ENCODE peak calls at places on chromosomes 12 and 14, in ten cellular contexts. U is upper lobe of right lung, T is left ventricle myocardium inferior, R is fibroblast of pulmonary artery, G is foreskin fibroblast, K is GM23338, C is neural progenitor cell, D is thoracic aorta, V is cardiac fibroblast, B is esophagus squamous epithelium. I is an unnamed sample.

GRCh38 chr12:3304436-3305135 is 186.4 kb upstream of the PRMT8 start:
- DNase-seq in U (no peak), B (no peak), D (no peak), V (peak; percentile 88), K (no peak), R (peak; percentile 51), G (peak; percentile 84), T (no peak), C (no peak), I (peak; percentile 90)

GRCh38 chr12:118549506-118550109 is 173.3 kb downstream of the SUDS3 start:
- DNase-seq in R (no peak), D (no peak), B (no peak), C (no peak), G (no peak), K (no peak), U (no peak), T (no peak), V (no peak), I (no peak)

GRCh38 chr12:6343518-6343917 is 1.6 kb upstream of the TNFRSF1A start:
- DNase-seq in R (no peak), B (no peak), V (no peak), D (no peak), K (no peak), T (no peak), C (no peak), U (no peak), G (no peak), I (no peak)

GRCh38 chr12:25712169-25712568 is 159.1 kb upstream of the LMNTD1 start:
- DNase-seq in G (no peak), T (no peak), D (no peak), K (no peak), C (no peak), U (no peak), R (no peak), B (no peak), V (no peak), I (no peak)

GRCh38 chr12:131683266-131684014 is 27.4 kb upstream of the SFSWAP start:
- DNase-seq in R (no peak), K (no peak), U (no peak), V (no peak), T (no peak), C (no peak), B (no peak), G (no peak), D (no peak), I (no peak)

GRCh38 chr12:112283541-112283940 is 98.7 kb downstream of the HECTD4 start:
- DNase-seq in D (no peak), V (no peak), K (no peak), G (no peak), T (no peak), B (no peak), R (no peak), C (no peak), U (no peak), I (no peak)

GRCh38 chr12:102438047-102438822 is 42.1 kb downstream of the IGF1 start:
- DNase-seq in G (peak; percentile 38), T (no peak), B (no peak), U (no peak), D (no peak), R (peak; percentile 29), V (peak; percentile 6), K (no peak), C (peak; percentile 12), I (peak; percentile 51)

GRCh38 chr14:72879431-72879830 is 14.5 kb downstream of the DPF3 start:
- DNase-seq in R (no peak), B (no peak), D (no peak), C (no peak), U (no peak), K (no peak), V (no peak), G (no peak), T (no peak), I (no peak)

GRCh38 chr12:50780016-50780415 is 16.1 kb downstream of the ATF1 start:
- DNase-seq in K (no peak), R (no peak), T (no peak), C (no peak), V (no peak), B (no peak), U (no peak), D (no peak), G (no peak), I (no peak)

GRCh38 chr12:12560587-12561304 is 1.9 kb downstream of the DUSP16 start:
- DNase-seq in D (no peak), B (no peak), U (no peak), V (peak; percentile 81), C (peak; percentile 25), K (peak; percentile 30), G (no peak), R (peak; percentile 72), T (no peak), I (peak; percentile 53)

GRCh38 chr12:93502802-93503623 is 35.7 kb downstream of the MRPL42 start:
- DNase-seq in D (no peak), G (peak; percentile 21), U (no peak), R (peak; percentile 66), V (peak; percentile 69), C (peak; percentile 56), T (no peak), B (no peak), K (peak; percentile 69), I (peak; percentile 24)

GRCh38 chr12:39287409-39287808 is 155.5 kb downstream of the KIF21A start:
- DNase-seq in D (no peak), R (no peak), C (no peak), K (no peak), T (no peak), V (no peak), B (no peak), U (no peak), G (no peak), I (no peak)

GRCh38 chr14:70789361-70789760 is 20.0 kb downstream of the MAP3K9 start:
- DNase-seq in U (peak; percentile 70), K (no peak), G (peak; percentile 62), R (peak; percentile 34), T (no peak), D (no peak), V (peak; percentile 50), B (no peak), C (no peak), I (peak; percentile 39)

GRCh38 chr12:50086148-50086547 is 1.0 kb downstream of the SMARCD1 start:
- DNase-seq in T (no peak), R (no peak), B (no peak), C (no peak), G (no peak), K (no peak), V (no peak), U (no peak), D (no peak), I (no peak)

GRCh38 chr12:26135010-26135420 is 10.2 kb upstream of the BHLHE41 start:
- DNase-seq in D (peak; percentile 43), B (no peak), U (peak; percentile 93), T (no peak), R (peak; percentile 52), K (no peak), G (no peak), C (no peak), V (no peak), I (no peak)

GRCh38 chr12:12439636-12440035 is 82.8 kb downstream of the BORCS5 start:
- DNase-seq in K (no peak), G (no peak), T (no peak), B (no peak), U (no peak), D (no peak), R (peak; percentile 95), C (no peak), V (peak; percentile 96), I (peak; percentile 34)

GRCh38 chr12:113002676-113003075 is 24.4 kb downstream of the OAS2 start:
- DNase-seq in B (no peak), K (no peak), D (no peak), G (no peak), V (no peak), C (no peak), T (no peak), U (no peak), R (no peak), I (no peak)

GRCh38 chr12:127459166-127459565 is 807.8 kb upstream of the TMEM132C start:
- DNase-seq in V (no peak), T (no peak), D (no peak), K (no peak), B (no peak), U (no peak), R (no peak), G (no peak), C (no peak), I (peak; percentile 2)

GRCh38 chr14:32667287-32667686 is 271.4 kb upstream of the NPAS3 start:
- DNase-seq in K (no peak), C (no peak), D (no peak), U (no peak), T (no peak), B (no peak), V (no peak), G (no peak), R (no peak), I (no peak)
- TF ChIP-seq CTCF in K (no peak), C (no peak), D (no peak), U (no peak), T (no peak), B (no peak), V (no peak), G (no peak), R (no peak), I (no peak)

GRCh38 chr12:92094751-92095161 is 50.9 kb downstream of the BTG1 start:
- DNase-seq in D (no peak), U (no peak), G (no peak), V (peak; percentile 44), T (no peak), C (no peak), K (peak; percentile 59), R (peak; percentile 35), B (no peak), I (no peak)
- TF ChIP-seq CTCF in D (no peak), U (no peak), G (peak; percentile 9), V (no peak), T (no peak), C (no peak), K (peak; percentile 44), R (peak; percentile 19), B (no peak), I (peak; percentile 45)

GRCh38 chr12:1279050-1279449 is 288.0 kb downstream of the ERC1 start:
- DNase-seq in V (peak; percentile 17), D (no peak), K (no peak), B (no peak), C (no peak), G (no peak), R (no peak), T (no peak), U (no peak), I (no peak)
- TF ChIP-seq CTCF in V (no peak), D (no peak), K (peak; percentile 20), B (no peak), C (peak; percentile 18), G (no peak), R (no peak), T (peak; percentile 18), U (no peak), I (peak; percentile 29)

DNA sequence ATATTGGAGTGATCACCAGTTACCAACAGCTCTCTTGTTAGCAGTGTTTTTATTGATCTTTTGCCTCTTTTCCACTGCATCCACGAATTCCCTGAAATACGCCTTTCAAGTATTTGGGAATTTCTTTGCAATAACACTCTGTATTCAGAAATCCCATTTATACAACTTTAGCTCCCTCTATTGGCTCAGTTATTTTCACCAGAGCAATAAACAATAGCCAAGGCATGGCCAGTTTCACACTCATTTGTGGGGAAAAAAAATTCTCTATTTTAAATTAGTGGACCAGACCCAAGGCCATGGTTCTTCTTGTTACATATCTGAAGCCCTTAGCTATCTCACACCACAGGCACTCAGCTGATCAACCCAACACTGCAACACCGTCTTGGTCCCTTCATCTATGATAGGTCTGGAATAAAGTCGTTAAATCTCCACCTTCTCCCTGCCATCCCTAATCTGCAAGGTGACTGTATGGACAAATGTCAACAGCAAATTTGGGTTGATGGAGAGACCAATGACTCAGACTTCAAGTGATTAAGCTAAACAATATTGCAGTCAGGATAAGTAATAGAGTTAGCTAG is 92.4 kb upstream of the TMEM260 start:
- DNase-seq in D (no peak), K (peak; percentile 57), T (no peak), U (no peak), V (peak; percentile 59), B (no peak), C (peak; percentile 42), R (peak; percentile 63), G (peak; percentile 12), I (peak; percentile 32)
- TF ChIP-seq CTCF in D (peak; percentile 23), K (peak; percentile 70), T (peak; percentile 46), U (peak; percentile 39), V (peak; percentile 42), B (peak; percentile 14), C (peak; percentile 65), R (peak; percentile 69), G (peak; percentile 35), I (peak; percentile 71)